ENCODE peak calls at places on chromosomes 11 and 22, in seven cellular contexts. J is neuronal stem cell, X is H1, F is IMR-90, P is mesenchymal stem cell, W is mesendoderm, A is trophoblast cell. I is an unnamed sample.

GRCh38 chr22:35740616-35741015 is 22.9 kb downstream of the APOL5 start:
- DNase-seq in F (no peak), P (no peak), W (no peak), A (no peak), J (no peak), X (no peak), I (no peak)

GRCh38 chr11:68375337-68375736 is 62.9 kb downstream of the LRP5 start:
- DNase-seq in A (no peak), W (no peak), P (no peak), J (no peak), F (no peak), X (no peak), I (no peak)

GRCh38 chr11:2385156-2386151 is 8.3 kb downstream of the CD81 start:
- DNase-seq in J (no peak), P (no peak), W (no peak), A (no peak), F (no peak), X (no peak), I (no peak)

GRCh38 chr11:408154-409007 is 6.4 kb downstream of the SIGIRR start:
- DNase-seq in F (no peak), P (no peak), W (no peak), X (peak; percentile 48), A (no peak), J (no peak), I (no peak)

GRCh38 chr11:110198031-110198729 is 98.2 kb downstream of the RDX start:
- DNase-seq in J (no peak), W (no peak), X (no peak), F (peak; percentile 63), P (no peak), A (no peak), I (no peak)

GRCh38 chr11:72380132-72380503 is 54.2 kb downstream of the CLPB start:
- DNase-seq in P (no peak), W (no peak), X (no peak), F (peak; percentile 12), A (no peak), J (no peak), I (no peak)

GRCh38 chr11:120648706-120649250 is 137.2 kb downstream of the GRIK4 start:
- DNase-seq in F (no peak), W (no peak), P (no peak), J (no peak), A (no peak), X (no peak), I (no peak)

GRCh38 chr11:80297808-80298460 is 857.1 kb upstream of the TENM4 start:
- DNase-seq in A (no peak), X (no peak), J (no peak), F (peak; percentile 82), P (peak; percentile 90), W (no peak), I (no peak)

GRCh38 chr22:47539374-47539773 is 776.9 kb downstream of the TBC1D22A start:
- DNase-seq in F (no peak), P (no peak), J (no peak), A (no peak), W (no peak), X (no peak), I (no peak)

GRCh38 chr22:25174888-25175411 is 24.7 kb upstream of the CRYBB3 start:
- DNase-seq in X (no peak), W (no peak), A (no peak), P (no peak), F (no peak), J (no peak), I (no peak)

GRCh38 chr11:72798361-72798760 is 4.5 kb upstream of the STARD10 start:
- DNase-seq in X (no peak), F (no peak), A (no peak), W (peak; percentile 96), J (no peak), P (no peak), I (peak; percentile 73)

GRCh38 chr22:50633771-50634170 is 5.8 kb upstream of the ARSA start:
- DNase-seq in X (no peak), F (no peak), W (no peak), P (no peak), A (no peak), J (no peak), I (no peak)

GRCh38 chr11:34284166-34284565 is 73.6 kb downstream of the ABTB2 start:
- DNase-seq in W (no peak), P (no peak), J (no peak), X (no peak), F (no peak), A (no peak), I (no peak)

GRCh38 chr22:30295576-30295975 is 6.3 kb upstream of the CASTOR1 start:
- DNase-seq in X (no peak), W (no peak), F (no peak), P (no peak), A (no peak), J (no peak), I (no peak)

GRCh38 chr11:9002920-9003572 is 755 bp downstream of the NRIP3 start:
- DNase-seq in A (no peak), F (no peak), P (no peak), W (no peak), J (no peak), X (no peak), I (no peak)

GRCh38 chr22:50522806-50523438 is 2.5 kb downstream of the SCO2 start:
- DNase-seq in J (no peak), X (no peak), W (no peak), A (no peak), F (no peak), P (no peak), I (no peak)

GRCh38 chr11:117827521-117828511 is 3.3 kb upstream of the FXYD2 start:
- DNase-seq in X (peak; percentile 33), F (no peak), A (no peak), W (no peak), J (no peak), P (no peak), I (peak; percentile 25)

GRCh38 chr11:12683857-12684256 is 9.6 kb downstream of the TEAD1 start:
- DNase-seq in J (no peak), A (peak; percentile 70), X (no peak), P (peak; percentile 68), F (no peak), W (no peak), I (no peak)

GRCh38 chr22:30253205-30253852 is 6.8 kb upstream of the LIF start:
- DNase-seq in F (peak; percentile 83), X (no peak), P (no peak), A (no peak), W (no peak), J (no peak), I (no peak)

GRCh38 chr22:16818538-16818937 is 6.7 kb downstream of the XKR3 start:
- DNase-seq in X (no peak), J (no peak), W (no peak), F (no peak), P (no peak), A (no peak), I (no peak)

GRCh38 chr11:5233268-5233667 is 1.0 kb downstream of the HBD start:
- DNase-seq in P (no peak), J (no peak), X (no peak), W (no peak), F (no peak), A (no peak), I (no peak)

GRCh38 chr22:35480143-35480542 is 60.5 kb upstream of the RASD2 start:
- DNase-seq in A (no peak), J (no peak), F (peak; percentile 16), X (no peak), W (no peak), P (peak; percentile 37), I (peak; percentile 13)

DNA sequence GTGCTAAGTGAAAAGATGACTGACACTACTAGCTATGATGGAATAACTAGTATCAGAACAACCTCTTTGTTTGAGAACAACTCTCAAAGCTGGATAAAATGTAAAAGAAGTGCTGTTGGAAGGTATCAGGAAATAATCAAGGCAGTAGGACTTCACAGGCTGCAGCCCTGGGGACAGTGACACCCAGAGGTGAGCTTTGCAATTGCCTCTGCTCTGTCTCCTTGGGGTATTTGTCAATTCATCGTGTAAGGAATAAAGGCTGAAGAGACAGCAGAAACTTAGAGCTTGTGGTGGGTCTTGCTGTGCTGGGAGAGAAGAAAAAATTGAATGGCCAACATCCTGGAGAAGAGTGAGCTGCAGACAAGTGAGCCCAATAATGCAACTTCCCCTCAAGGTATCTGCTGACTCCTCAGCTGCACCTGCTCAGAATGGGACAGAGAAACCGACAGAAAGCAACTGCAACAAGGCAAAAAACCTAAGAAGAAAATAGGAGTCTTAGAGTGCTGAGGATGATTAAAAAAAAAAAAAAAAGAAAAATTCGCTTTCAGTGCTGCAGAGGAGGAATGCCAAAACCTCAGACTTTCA is 141.1 kb downstream of the RCN1 start:
- DNase-seq in F (peak; percentile 14), X (peak; percentile 58), W (peak; percentile 70), J (peak; percentile 39), P (peak; percentile 29), A (peak; percentile 16), I (peak; percentile 67)
- H2BK120ac ChIP-seq in F (no peak overlapping the region), X (no peak overlapping the region), W (no peak overlapping the region), J (no peak overlapping the region), P (no peak overlapping the region), A (no peak overlapping the region), I (no peak overlapping the region)

DNA sequence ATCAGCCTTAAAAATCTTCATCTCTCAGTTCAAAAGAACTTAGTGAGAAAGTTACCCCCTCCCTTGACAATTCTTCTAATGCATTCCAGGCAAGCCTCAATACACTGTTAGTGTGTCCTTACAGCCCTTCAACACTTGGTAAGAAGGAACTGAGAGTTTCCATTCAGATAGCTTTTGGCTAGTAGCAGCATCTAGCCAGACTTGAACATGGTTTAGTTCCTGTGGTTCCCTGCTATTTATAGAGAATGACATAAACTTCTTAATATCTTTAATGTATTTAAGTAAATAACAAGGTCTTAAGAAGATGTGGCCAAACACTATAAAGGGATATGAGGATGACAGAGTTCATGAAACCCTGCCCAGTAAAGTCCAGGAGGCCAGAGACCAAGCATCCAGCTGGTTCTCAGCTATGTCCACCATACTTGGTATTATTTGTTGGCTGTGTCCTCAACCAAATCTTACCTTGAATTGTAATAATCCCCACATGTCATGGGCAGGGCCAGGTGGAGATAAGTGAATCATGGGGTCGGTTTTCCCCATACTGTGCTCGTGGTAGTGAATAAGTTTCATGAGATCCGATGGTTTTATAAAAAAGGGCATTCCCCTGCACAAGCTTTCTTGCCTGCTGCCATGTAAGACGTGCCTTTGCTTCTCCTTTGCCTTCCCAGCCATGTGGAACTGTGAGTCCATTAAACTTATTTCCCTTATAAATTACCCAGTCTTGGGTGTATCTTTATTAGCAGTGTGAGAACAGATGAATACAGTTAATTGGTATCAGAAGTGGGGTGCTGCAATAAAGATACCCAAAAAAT is 132.4 kb downstream of the LARGE1 start:
- DNase-seq in W (no peak), X (no peak), P (no peak), J (no peak), F (peak; percentile 6), A (no peak), I (no peak)
- H2AK5ac ChIP-seq in W (no peak overlapping the region), X (no peak overlapping the region), P (no peak overlapping the region), J (no peak overlapping the region), F (no peak overlapping the region), A (no peak overlapping the region), I (no peak overlapping the region)

GRCh38 chr11:66856496-66857233 is at the start of gene LRFN4:
- DNase-seq in A (no peak), P (no peak), X (no peak), W (peak; percentile 64), J (no peak), F (no peak), I (no peak)
- H2BK120ac ChIP-seq in A (peak within 1 kb of the TSS; percentile 50), P (peak within 1 kb of the TSS; percentile 86), X (no peak within 1 kb of the TSS), W (peak within 1 kb of the TSS; percentile 14), J (peak within 1 kb of the TSS; percentile 35), F (peak within 1 kb of the TSS; percentile 89), I (no peak within 1 kb of the TSS)

DNA sequence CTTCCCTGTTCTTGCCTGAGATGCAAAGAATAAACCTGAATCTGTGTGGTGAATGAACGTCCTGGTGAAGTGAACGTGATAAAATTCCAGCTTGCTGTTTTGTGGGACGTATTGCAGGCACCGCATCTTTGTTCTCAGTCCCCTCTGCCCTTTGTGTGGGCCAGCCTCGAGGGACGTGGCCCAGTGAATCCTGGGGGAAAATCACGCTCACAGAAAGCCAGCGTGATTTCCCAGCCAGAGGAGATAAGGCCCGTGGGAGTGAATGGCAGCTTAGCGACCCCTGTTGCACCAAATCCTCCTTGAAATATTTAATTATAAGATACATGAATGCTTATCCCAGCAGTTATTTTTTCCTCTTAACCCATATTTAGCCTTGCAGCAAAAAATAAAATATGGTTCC is 129.1 kb downstream of the COMMD9 start:
- DNase-seq in F (no peak), J (no peak), A (no peak), X (no peak), P (no peak), W (no peak), I (no peak)
- H2AK5ac ChIP-seq in F (no peak overlapping the region), J (no peak overlapping the region), A (no peak overlapping the region), X (no peak overlapping the region), P (no peak overlapping the region), W (no peak overlapping the region), I (no peak overlapping the region)